ENCODE peak calls at places on chromosomes 3 and 15, in six cellular contexts. S, L, U, J, E and I are unnamed samples.

GRCh38 chr15:87672309-87672897 is 584.1 kb downstream of the NTRK3 start:
- DNase-seq in S (peak; percentile 32), L (peak; percentile 41), U (peak; percentile 13), J (peak; percentile 40), E (no peak), I (peak; percentile 50)

GRCh38 chr15:31265871-31266711 is 60.5 kb upstream of the KLF13 start:
- DNase-seq in S (no peak), L (no peak), U (no peak), J (peak; percentile 31), E (peak; percentile 36), I (peak; percentile 50)

GRCh38 chr15:99106417-99107220 is 1.7 kb downstream of the SYNM start:
- DNase-seq in S (no peak), L (peak; percentile 98), U (no peak), J (no peak), E (no peak), I (peak; percentile 92)

GRCh38 chr3:194123735-194124134 is 12.2 kb upstream of the HES1 start:
- DNase-seq in S (no peak), L (no peak), U (no peak), J (no peak), E (no peak), I (no peak)

GRCh38 chr3:181176610-181177009 is 187.1 kb upstream of the DNAJC19 start:
- DNase-seq in S (peak; percentile 26), L (peak; percentile 0), U (no peak), J (peak; percentile 32), E (peak; percentile 4), I (peak; percentile 30)

GRCh38 chr3:194974468-194975135 is 288.9 kb downstream of the FAM43A start:
- DNase-seq in S (no peak), L (no peak), U (no peak), J (no peak), E (no peak), I (no peak)

GRCh38 chr3:183572935-183573334 is 17.4 kb upstream of the KLHL6 start:
- DNase-seq in S (no peak), L (no peak), U (no peak), J (no peak), E (no peak), I (no peak)

GRCh38 chr15:33985287-33985686 is 17.0 kb downstream of the CHRM5 start:
- DNase-seq in S (peak; percentile 18), L (peak; percentile 90), U (peak; percentile 13), J (no peak), E (peak; percentile 94), I (peak; percentile 74)

GRCh38 chr15:63407612-63408011 is 26.0 kb upstream of the CA12 start:
- DNase-seq in S (no peak), L (no peak), U (no peak), J (no peak), E (no peak), I (no peak)

GRCh38 chr3:31294430-31295149 is 238.1 kb upstream of the STT3B start:
- DNase-seq in S (no peak), L (peak; percentile 31), U (no peak), J (no peak), E (no peak), I (no peak)
- H2BK120ac ChIP-seq in S (no peak overlapping the region), L (no peak overlapping the region), U (no peak overlapping the region), J (no peak overlapping the region), E (peak overlapping the region; percentile 89), I (no peak overlapping the region)

GRCh38 chr3:57755368-57756021 is 614 bp upstream of the SLMAP start:
- DNase-seq in S (no peak), L (peak; percentile 38), U (no peak), J (no peak), E (peak; percentile 69), I (no peak)
- H4K8ac ChIP-seq in S (no peak overlapping the region), L (peak overlapping the region; percentile 95), U (no peak overlapping the region), J (no peak overlapping the region), E (no peak overlapping the region), I (peak overlapping the region; percentile 91)

GRCh38 chr3:196749125-196749524 is 9.5 kb downstream of the PAK2 start:
- DNase-seq in S (no peak), L (no peak), U (no peak), J (no peak), E (no peak), I (no peak)
- H3K9me3 ChIP-seq in S (no peaks in the 10 kb centered on the region), L (peaks cover 1% of the 10 kb centered on the region), U (no peaks in the 10 kb centered on the region), J (no peaks in the 10 kb centered on the region), E (no peaks in the 10 kb centered on the region), I (peaks cover 6% of the 10 kb centered on the region)

DNA sequence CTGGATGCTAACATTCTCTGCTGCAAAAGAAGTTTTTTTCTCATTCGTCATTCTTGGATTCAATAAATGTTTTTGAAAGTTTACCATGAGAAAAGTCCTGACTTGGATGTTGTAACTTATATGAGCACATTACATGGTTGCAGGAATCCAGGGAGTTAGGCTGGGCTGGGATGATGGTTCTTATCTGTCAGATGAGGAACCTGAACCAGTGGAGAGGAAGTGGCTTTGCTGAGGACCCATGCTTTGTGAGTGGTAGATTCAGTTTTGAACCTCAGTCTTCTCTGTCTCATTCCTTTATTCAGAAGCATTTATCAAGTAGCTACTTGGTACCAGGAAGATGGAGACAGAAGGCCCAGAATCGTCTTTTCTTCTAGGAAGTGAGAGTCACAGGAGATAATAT is 3.7 kb upstream of the GASK1A start:
- DNase-seq in S (no peak), L (no peak), U (no peak), J (no peak), E (no peak), I (no peak)
- H2BK120ac ChIP-seq in S (no peak overlapping the region), L (no peak overlapping the region), U (no peak overlapping the region), J (no peak overlapping the region), E (no peak overlapping the region), I (no peak overlapping the region)

GRCh38 chr15:44296625-44297524 is 8.4 kb downstream of the GOLM2 start:
- DNase-seq in S (no peak), L (peak; percentile 78), U (no peak), J (no peak), E (no peak), I (peak; percentile 65)
- H4K8ac ChIP-seq in S (no peak overlapping the region), L (peak overlapping the region; percentile 84), U (no peak overlapping the region), J (no peak overlapping the region), E (no peak overlapping the region), I (no peak overlapping the region)

DNA sequence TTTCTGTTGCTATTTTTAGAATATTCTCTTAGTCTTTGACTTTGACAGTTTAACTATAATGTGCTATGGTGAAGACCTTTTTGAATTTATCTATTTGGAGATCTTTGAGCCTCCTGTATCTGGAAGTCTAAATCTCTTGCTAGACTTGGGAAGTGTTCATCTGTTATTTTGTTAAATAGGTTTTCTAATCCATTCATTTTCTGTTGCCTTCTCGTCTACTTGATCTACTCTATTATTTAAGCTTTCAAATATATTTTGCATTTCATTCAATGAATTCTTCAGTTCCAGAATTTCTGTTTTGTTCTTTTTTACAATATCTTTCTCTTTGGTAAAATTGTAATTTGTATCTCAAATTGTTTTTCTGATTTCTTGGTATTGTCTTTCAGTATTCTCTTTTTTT is 47.8 kb downstream of the LEKR1 start:
- DNase-seq in S (no peak), L (no peak), U (no peak), J (no peak), E (no peak), I (no peak)
- H3K9me3 ChIP-seq in S (no peaks in the 10 kb centered on the region), L (no peaks in the 10 kb centered on the region), U (peaks cover 1% of the 10 kb centered on the region), J (no peaks in the 10 kb centered on the region), E (no peaks in the 10 kb centered on the region), I (peaks cover 48% of the 10 kb centered on the region)